ENCODE peak calls at places on chromosome 14, in eight cellular contexts. E is progenitor cell of endocrine pancreas, P is IMR-90, M is H9, V is WTC11, D is endodermal cell, N is breast epithelium, U is lower leg skin. K is an unnamed sample.
A peak's percentile ranks its signal among the peaks of the same experiment; 100 is the strongest.

GRCh38 chr14:95500772-95501401 is 15.6 kb downstream of the SYNE3 start:
- DNase-seq in E (no peak), P (peak; percentile 90), M (no peak), V (no peak), D (no peak), N (no peak), U (no peak), K (no peak)

GRCh38 chr14:73368621-73369020 is 89.7 kb downstream of the NUMB start:
- DNase-seq in E (no peak), P (peak; percentile 9), M (no peak), V (no peak), D (no peak), N (no peak), U (no peak), K (no peak)

GRCh38 chr14:98555440-98555839 is 716.6 kb downstream of the BCL11B start:
- DNase-seq in E (no peak), P (no peak), M (no peak), V (no peak), D (no peak), N (no peak), U (no peak), K (no peak)

GRCh38 chr14:77599894-77600293 is 16.5 kb downstream of the SPTLC2 start:
- DNase-seq in E (no peak), P (no peak), M (no peak), V (no peak), D (no peak), N (no peak), U (no peak), K (no peak)

GRCh38 chr14:71466942-71467341 is 465.3 kb upstream of the RGS6 start:
- DNase-seq in E (no peak), P (no peak), M (no peak), V (no peak), D (no peak), N (no peak), U (no peak), K (no peak)

GRCh38 chr14:69002069-69002468 is 23.0 kb upstream of the ACTN1 start:
- DNase-seq in E (no peak), P (no peak), M (peak; percentile 67), V (peak; percentile 27), D (peak; percentile 75), N (no peak), U (no peak), K (no peak)

GRCh38 chr14:65230287-65230728 is 128.0 kb upstream of the MAX start:
- DNase-seq in E (no peak), P (no peak), M (no peak), V (no peak), D (no peak), N (no peak), U (no peak), K (no peak)

GRCh38 chr14:104048758-104049496 is 36.6 kb upstream of the ASPG start:
- DNase-seq in E (no peak), P (no peak), M (no peak), V (no peak), D (no peak), N (no peak), U (no peak), K (no peak)

GRCh38 chr14:69612014-69612758 is 790 bp downstream of the SUSD6 start:
- DNase-seq in E (no peak), P (peak; percentile 23), M (no peak), V (peak; percentile 35), D (peak; percentile 72), N (no peak), U (no peak), K (peak; percentile 55)

GRCh38 chr14:96039633-96040311 is 610 bp downstream of the C14orf132 start:
- DNase-seq in E (peak; percentile 36), P (peak; percentile 16), M (peak; percentile 61), V (peak; percentile 44), D (peak; percentile 83), N (no peak), U (no peak), K (no peak)

GRCh38 chr14:77144412-77145115 is 3.0 kb upstream of the ZDHHC22 start:
- DNase-seq in E (no peak), P (no peak), M (no peak), V (no peak), D (peak; percentile 34), N (no peak), U (no peak), K (no peak)

GRCh38 chr14:77457522-77458248 is at the start of the genes AHSA1 and VIPAS39:
- DNase-seq in E (peak; percentile 77), P (peak; percentile 99), M (peak; percentile 99), V (peak; percentile 94), D (peak; percentile 98), N (peak; percentile 97), U (peak; percentile 97), K (peak; percentile 87)

GRCh38 chr14:51419685-51420084 is 179.6 kb downstream of the TMX1 start:
- DNase-seq in E (no peak), P (no peak), M (no peak), V (no peak), D (no peak), N (no peak), U (no peak), K (no peak)

GRCh38 chr14:66600416-66600815 is 92.5 kb downstream of the GPHN start:
- DNase-seq in E (no peak), P (peak; percentile 40), M (no peak), V (no peak), D (no peak), N (no peak), U (no peak), K (no peak)

GRCh38 chr14:22506778-22507351 is 82.2 kb downstream of the DAD1 start:
- DNase-seq in E (no peak), P (no peak), M (no peak), V (no peak), D (no peak), N (no peak), U (no peak), K (no peak)

GRCh38 chr14:60884134-60884533 is 96.7 kb downstream of the TRMT5 start:
- DNase-seq in E (no peak), P (no peak), M (no peak), V (no peak), D (no peak), N (no peak), U (no peak), K (no peak)

GRCh38 chr14:86153480-86153879 is 623.5 kb downstream of the FLRT2 start:
- DNase-seq in E (no peak), P (no peak), M (no peak), V (no peak), D (peak; percentile 46), N (no peak), U (no peak), K (no peak)

GRCh38 chr14:22427771-22428228 is 161.2 kb downstream of the DAD1 start:
- DNase-seq in E (no peak), P (peak; percentile 57), M (no peak), V (no peak), D (peak; percentile 39), N (no peak), U (peak; percentile 52), K (no peak)

GRCh38 chr14:94292872-94293577 is at the start of gene SERPINA10:
- DNase-seq in E (no peak), P (no peak), M (no peak), V (no peak), D (no peak), N (no peak), U (no peak), K (no peak)

GRCh38 chr14:100665518-100666032 is 61.1 kb upstream of the DLK1 start:
- DNase-seq in E (no peak), P (no peak), M (no peak), V (no peak), D (peak; percentile 46), N (peak; percentile 43), U (no peak), K (no peak)

GRCh38 chr14:99579903-99580570 is 24.0 kb downstream of the CCDC85C start:
- DNase-seq in E (peak; percentile 50), P (peak; percentile 77), M (peak; percentile 78), V (peak; percentile 31), D (peak; percentile 88), N (peak; percentile 67), U (no peak), K (peak; percentile 78)

GRCh38 chr14:20630340-20631022 is 11.0 kb downstream of the OR6S1 start:
- DNase-seq in E (no peak), P (peak; percentile 58), M (peak; percentile 70), V (peak; percentile 72), D (peak; percentile 85), N (no peak), U (no peak), K (no peak)

GRCh38 chr14:51845811-51846210 is 14.6 kb upstream of the GNG2 start:
- DNase-seq in E (no peak), P (no peak), M (no peak), V (no peak), D (no peak), N (no peak), U (no peak), K (no peak)

GRCh38 chr14:55109846-55110245 is 19.2 kb upstream of the LGALS3 start:
- DNase-seq in E (no peak), P (no peak), M (no peak), V (no peak), D (no peak), N (no peak), U (no peak), K (no peak)

GRCh38 chr14:55114720-55115119 is 14.3 kb upstream of the LGALS3 start:
- DNase-seq in E (no peak), P (no peak), M (no peak), V (no peak), D (no peak), N (no peak), U (no peak), K (no peak)

GRCh38 chr14:55107766-55108554 is 21.1 kb upstream of the LGALS3 start:
- DNase-seq in E (no peak), P (peak; percentile 98), M (peak; percentile 57), V (peak; percentile 23), D (peak; percentile 76), N (peak; percentile 91), U (peak; percentile 91), K (no peak)

GRCh38 chr14:55115433-55115832 is 13.6 kb upstream of the LGALS3 start:
- DNase-seq in E (no peak), P (no peak), M (no peak), V (no peak), D (no peak), N (no peak), U (no peak), K (no peak)

GRCh38 chr14:55111122-55111705 is 17.8 kb upstream of the LGALS3 start:
- DNase-seq in E (no peak), P (no peak), M (no peak), V (no peak), D (no peak), N (no peak), U (no peak), K (no peak)
- TF ChIP-seq CTCF in E (no peak), P (no peak), M (peak; percentile 40), V (no peak), D (peak; percentile 57), N (no peak), U (no peak), K (no peak)

GRCh38 chr14:36863271-36863670 is 201.6 kb downstream of the PAX9 start:
- DNase-seq in E (no peak), P (no peak), M (no peak), V (no peak), D (no peak), N (no peak), U (no peak), K (no peak)
- TF ChIP-seq CTCF in E (no peak), P (peak; percentile 23), M (peak; percentile 51), V (no peak), D (peak; percentile 68), N (no peak), U (no peak), K (no peak)

GRCh38 chr14:74563233-74563585 is 48.8 kb downstream of the LTBP2 start:
- DNase-seq in E (no peak), P (peak; percentile 73), M (no peak), V (no peak), D (no peak), N (no peak), U (no peak), K (no peak)
- TF ChIP-seq CTCF in E (peak; percentile 16), P (no peak), M (no peak), V (no peak), D (peak; percentile 33), N (no peak), U (no peak), K (no peak)

GRCh38 chr14:102086972-102087761 is at the start of gene HSP90AA1:
- DNase-seq in E (peak; percentile 90), P (peak; percentile 88), M (peak; percentile 90), V (peak; percentile 94), D (peak; percentile 97), N (peak; percentile 93), U (peak; percentile 92), K (peak; percentile 96)
- TF ChIP-seq CTCF in E (peak; percentile 20), P (peak; percentile 14), M (no peak), V (no peak), D (peak; percentile 37), N (no peak), U (no peak), K (no peak)

K was measured in mesothelial cell of epicardium.